ENCODE peak calls at places on chromosome 2, in six cellular contexts. L, E, I, G, V and Z are unnamed samples.

GRCh38 chr2:192000196-192000990 is 153.5 kb upstream of the CAVIN2 start:
- DNase-seq in L (no peak), E (no peak), I (no peak), G (no peak), V (no peak), Z (no peak)

GRCh38 chr2:233380132-233381012 is 26.1 kb downstream of the DGKD start:
- DNase-seq in L (no peak), E (no peak), I (no peak), G (no peak), V (no peak), Z (no peak)

GRCh38 chr2:118954297-118955060 is 12.5 kb downstream of the MARCO start:
- DNase-seq in L (no peak), E (no peak), I (no peak), G (no peak), V (no peak), Z (no peak)

GRCh38 chr2:118843492-118844132 is 3.8 kb downstream of the EN1 start:
- DNase-seq in L (no peak), E (no peak), I (no peak), G (no peak), V (no peak), Z (no peak)

GRCh38 chr2:156673271-156673615 is 237.1 kb downstream of the GPD2 start:
- DNase-seq in L (no peak), E (no peak), I (no peak), G (no peak), V (no peak), Z (no peak)

GRCh38 chr2:216596234-216596985 is 36.8 kb upstream of the IGFBP2 start:
- DNase-seq in L (no peak), E (peak), I (peak), G (no peak), V (no peak), Z (no peak)

GRCh38 chr2:96164459-96165184 is 19.4 kb upstream of the DUSP2 start:
- DNase-seq in L (no peak), E (no peak), I (peak), G (no peak), V (no peak), Z (no peak)

GRCh38 chr2:217436386-217436785 is 566.4 kb downstream of the TNS1 start:
- DNase-seq in L (no peak), E (no peak), I (no peak), G (no peak), V (no peak), Z (no peak)

DNA sequence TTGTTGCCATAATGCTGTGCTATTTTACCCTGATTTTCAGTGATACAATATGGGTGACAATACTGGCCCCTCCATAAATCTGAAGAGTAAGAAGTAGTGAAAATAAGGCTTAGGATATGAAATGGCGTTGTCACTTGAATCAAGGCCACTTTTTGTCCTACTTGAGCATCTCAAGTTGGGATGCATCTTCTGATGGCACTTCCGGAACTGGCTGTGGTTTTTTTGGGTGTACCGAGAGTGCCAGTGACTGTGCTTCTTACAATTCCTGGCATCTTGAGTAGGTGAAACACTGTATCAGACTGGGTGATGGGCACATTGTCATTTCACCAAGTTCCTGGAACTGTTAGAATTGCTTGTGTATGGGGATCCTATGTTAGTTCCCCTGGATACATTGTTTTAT is 52.5 kb upstream of the EML6 start:
- DNase-seq in L (no peak), E (no peak), I (no peak), G (no peak), V (no peak), Z (no peak)
- TF ChIP-seq CTCF in L (no peak), E (no peak), I (no peak), G (no peak), V (no peak), Z (no peak)

GRCh38 chr2:207046642-207047213 is 107.4 kb downstream of the CPO start:
- DNase-seq in L (no peak), E (no peak), I (peak), G (no peak), V (no peak), Z (no peak)
- TF ChIP-seq CTCF in L (no peak), E (no peak), I (no peak), G (no peak), V (no peak), Z (no peak)

DNA sequence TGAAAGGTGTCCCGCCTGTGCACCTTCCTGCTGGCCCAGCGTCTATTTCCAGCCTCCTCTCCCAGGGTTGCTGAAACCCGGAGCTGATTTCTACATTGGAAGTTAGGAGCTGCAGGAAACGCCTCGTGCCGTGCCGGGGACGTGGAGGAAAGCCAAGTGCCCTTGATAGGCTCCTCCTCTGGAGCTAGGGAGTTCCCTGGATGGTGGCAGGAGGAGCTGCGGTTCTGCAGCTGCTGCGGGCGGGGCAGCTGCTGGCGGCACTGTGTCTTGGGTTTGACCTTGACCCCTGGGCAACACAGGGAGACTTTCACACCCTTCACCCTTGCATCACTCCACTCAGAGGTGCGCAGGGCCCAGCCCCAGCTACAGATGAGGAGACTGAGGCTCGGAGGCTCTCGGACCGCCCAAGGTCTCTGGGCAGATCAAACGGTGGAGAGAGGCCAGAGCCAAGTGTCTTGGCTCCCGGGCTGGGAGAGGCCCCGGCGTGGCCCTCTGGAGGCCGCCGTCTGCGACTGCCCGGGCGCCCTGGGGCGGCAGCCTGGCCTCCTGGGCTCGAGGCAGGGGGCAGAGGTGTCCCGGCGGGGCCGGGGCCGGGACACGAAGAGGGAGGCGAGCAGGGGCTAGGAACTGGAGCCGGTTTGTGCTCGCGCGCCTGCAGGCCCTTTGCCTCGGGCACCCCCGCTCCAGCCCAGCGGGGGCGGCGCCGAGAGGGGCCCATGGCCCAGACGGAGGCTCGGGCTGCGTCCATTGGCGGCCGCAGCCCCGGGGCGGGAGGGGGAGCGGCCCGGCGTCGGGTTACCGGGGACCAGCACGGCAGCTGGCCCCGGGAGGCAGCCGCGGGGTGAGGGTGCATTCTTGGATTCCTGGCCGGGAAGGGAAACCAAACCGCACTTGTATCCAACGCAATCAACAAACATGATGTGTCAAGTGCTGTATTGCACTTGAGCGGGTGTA is 129.7 kb upstream of the SLC1A4 start:
- DNase-seq in L (peak), E (peak), I (peak), G (peak), V (peak), Z (no peak)
- TF ChIP-seq CTCF in L (peak), E (no peak), I (no peak), G (no peak), V (no peak), Z (no peak)

GRCh38 chr2:235005023-235005422 is 53.2 kb downstream of the SH3BP4 start:
- DNase-seq in L (no peak), E (no peak), I (peak), G (peak), V (no peak), Z (no peak)

GRCh38 chr2:235006461-235006860 is 54.6 kb downstream of the SH3BP4 start:
- DNase-seq in L (no peak), E (no peak), I (no peak), G (no peak), V (no peak), Z (no peak)

GRCh38 chr2:235004289-235004903 is 52.6 kb downstream of the SH3BP4 start:
- DNase-seq in L (no peak), E (no peak), I (no peak), G (no peak), V (no peak), Z (no peak)

GRCh38 chr2:235006986-235007385 is 55.2 kb downstream of the SH3BP4 start:
- DNase-seq in L (no peak), E (no peak), I (no peak), G (no peak), V (no peak), Z (no peak)

DNA sequence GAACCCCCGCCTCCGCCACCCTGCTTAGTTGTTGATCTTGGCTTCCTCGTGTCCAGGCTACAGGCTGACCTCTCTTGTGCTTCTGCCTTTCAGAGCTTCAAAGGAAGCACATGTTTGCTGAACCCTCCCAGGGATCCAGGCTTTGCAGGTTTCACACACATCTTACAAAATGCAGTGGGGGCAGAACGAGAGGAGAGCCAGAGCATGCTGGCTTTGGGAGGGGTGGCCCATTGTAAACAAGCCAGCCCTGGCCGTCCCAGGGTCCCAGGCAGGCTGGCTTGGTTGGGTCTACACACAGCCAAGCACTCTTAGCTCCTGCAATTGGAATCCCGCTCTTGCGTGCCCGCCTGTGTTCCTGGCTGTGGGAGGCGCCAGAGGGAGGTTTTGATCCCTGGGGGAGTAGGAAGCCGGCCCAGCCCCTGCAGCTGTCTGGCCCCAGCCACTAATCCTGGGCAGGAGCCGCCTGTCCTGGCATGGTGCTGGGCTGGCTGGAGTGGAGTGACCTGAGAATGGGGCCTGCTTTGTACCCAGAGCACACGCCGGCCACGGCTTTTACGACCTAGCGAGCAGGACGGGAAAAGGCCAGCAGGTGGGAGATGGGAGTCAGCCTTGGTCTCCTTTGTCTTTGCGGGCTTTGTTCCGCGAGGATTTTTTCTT is 53.9 kb downstream of the SH3BP4 start:
- DNase-seq in L (no peak), E (peak), I (peak), G (peak), V (peak), Z (no peak)
- TF ChIP-seq CTCF in L (no peak), E (no peak), I (peak), G (no peak), V (peak), Z (peak)

GRCh38 chr2:70686577-70687460 is 81.2 kb downstream of the ADD2 start:
- DNase-seq in L (no peak), E (peak), I (no peak), G (no peak), V (no peak), Z (no peak)
- TF ChIP-seq CTCF in L (no peak), E (peak), I (no peak), G (no peak), V (no peak), Z (peak)

GRCh38 chr2:173415663-173416469 is 61.2 kb downstream of the CDCA7 start:
- DNase-seq in L (no peak), E (no peak), I (no peak), G (no peak), V (no peak), Z (no peak)
- TF ChIP-seq CTCF in L (no peak), E (no peak), I (no peak), G (no peak), V (no peak), Z (no peak)

GRCh38 chr2:160270571-160271113 is 70.6 kb upstream of the ITGB6 start:
- DNase-seq in L (peak), E (peak), I (no peak), G (no peak), V (no peak), Z (no peak)
- TF ChIP-seq CTCF in L (no peak), E (no peak), I (no peak), G (no peak), V (no peak), Z (no peak)

DNA sequence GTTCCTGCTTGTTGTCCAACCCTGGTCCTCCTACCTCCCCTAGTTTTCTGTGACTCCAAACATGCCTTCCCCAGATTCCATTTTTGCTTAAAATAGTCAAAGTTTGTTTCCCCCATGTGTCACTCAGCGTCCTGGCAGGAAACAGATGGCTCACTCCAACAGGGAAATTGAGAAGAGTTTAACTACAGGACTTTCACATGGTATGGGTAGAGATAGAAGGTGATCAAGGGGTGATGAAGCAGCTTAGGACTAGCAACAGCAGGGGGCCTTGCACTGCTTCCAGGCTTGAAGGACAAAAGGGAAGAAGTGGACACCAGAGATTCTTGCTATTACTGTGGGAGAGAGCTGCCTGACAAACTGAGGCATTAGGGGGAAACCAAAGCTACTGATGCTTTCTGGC is 6.1 kb upstream of the CUL3 start:
- DNase-seq in L (no peak), E (no peak), I (no peak), G (no peak), V (no peak), Z (no peak)
- TF ChIP-seq CTCF in L (no peak), E (no peak), I (no peak), G (no peak), V (no peak), Z (no peak)